ENCODE peak calls at places on chromosomes 12 and 14, in four cellular contexts. R, O, H and Q are unnamed samples.

GRCh38 chr14:77185093-77185465 is 3.5 kb downstream of the TMEM63C start:
- DNase-seq in H (no peak), R (no peak), O (no peak), Q (no peak)

GRCh38 chr12:60174476-60174875 is 578.6 kb downstream of the SLC16A7 start:
- DNase-seq in O (no peak), H (no peak), R (no peak), Q (no peak)

GRCh38 chr14:54435500-54435981 is 5.6 kb downstream of the CNIH1 start:
- DNase-seq in H (no peak), R (no peak), O (no peak), Q (no peak)

GRCh38 chr12:77914089-77914488 is 83.4 kb downstream of the NAV3 start:
- DNase-seq in R (no peak), O (no peak), H (no peak), Q (no peak)

GRCh38 chr12:114006482-114007425 is 40.6 kb upstream of the RBM19 start:
- DNase-seq in H (no peak), O (no peak), R (no peak), Q (no peak)

GRCh38 chr12:6869049-6870021 is 2.0 kb downstream of the TPI1 start:
- DNase-seq in H (peak; percentile 88), R (no peak), O (peak; percentile 92), Q (peak; percentile 87)

GRCh38 chr12:66779466-66779865 is 100.6 kb upstream of the GRIP1 start:
- DNase-seq in O (no peak), H (no peak), R (no peak), Q (no peak)

GRCh38 chr14:85399196-85399595 is 130.7 kb upstream of the FLRT2 start:
- DNase-seq in H (no peak), O (no peak), R (no peak), Q (no peak)

GRCh38 chr12:53538209-53538689 is 31.0 kb upstream of the NPFF start:
- DNase-seq in O (no peak), H (no peak), R (no peak), Q (no peak)

GRCh38 chr14:77181603-77182437 is at the start of gene TMEM63C:
- DNase-seq in O (peak; percentile 81), H (peak; percentile 97), R (no peak), Q (peak; percentile 98)

GRCh38 chr12:54007538-54008259 is 1.1 kb upstream of the HOXC8 start:
- DNase-seq in O (no peak), R (no peak), H (no peak), Q (no peak)

GRCh38 chr12:92295523-92295922 is 149.9 kb upstream of the BTG1 start:
- DNase-seq in R (no peak), H (no peak), O (no peak), Q (no peak)